ENCODE peak calls at places on chromosomes 11 and 22, in five cellular contexts. B is RWPE1, E is fibroblast of villous mesenchyme, V is fibroblast of mammary gland, Y is brain microvascular endothelial cell. T is an unnamed sample.

GRCh38 chr11:17280494-17281127 is 4.1 kb downstream of the NUCB2 start:
- DNase-seq in B (no peak), E (peak), V (no peak), Y (no peak), T (no peak)

GRCh38 chr11:27401760-27402316 is 38.8 kb upstream of the CCDC34 start:
- DNase-seq in B (no peak), E (no peak), V (no peak), Y (no peak), T (no peak)

GRCh38 chr11:112322173-112322813 is 61.6 kb upstream of the PLET1 start:
- DNase-seq in B (no peak), E (peak), V (no peak), Y (no peak), T (no peak)

GRCh38 chr11:69383372-69383771 is 89.4 kb downstream of the MYEOV start:
- DNase-seq in B (no peak), E (no peak), V (no peak), Y (no peak), T (no peak)

GRCh38 chr11:78801161-78801884 is 226.7 kb upstream of the NARS2 start:
- DNase-seq in B (no peak), E (peak), V (peak), Y (peak), T (peak)

GRCh38 chr11:69964247-69964643 is 113.9 kb upstream of the ANO1 start:
- DNase-seq in B (no peak), E (no peak), V (no peak), Y (no peak), T (no peak)

GRCh38 chr22:44586337-44586990 is 88.4 kb upstream of the RTL6 start:
- DNase-seq in B (no peak), E (no peak), V (no peak), Y (no peak), T (no peak)

GRCh38 chr11:14189874-14190273 is 169.1 kb downstream of the RRAS2 start:
- DNase-seq in B (no peak), E (peak), V (peak), Y (no peak), T (no peak)

GRCh38 chr22:33678523-33678922 is 241.8 kb downstream of the LARGE1 start:
- DNase-seq in B (no peak), E (no peak), V (no peak), Y (no peak), T (no peak)

GRCh38 chr22:43227231-43227630 is 40.3 kb upstream of the TTLL12 start:
- DNase-seq in B (no peak), E (no peak), V (no peak), Y (peak), T (no peak)

GRCh38 chr11:122853261-122853660 is 15.0 kb downstream of the CRTAM start:
- DNase-seq in B (no peak), E (no peak), V (no peak), Y (no peak), T (peak)

GRCh38 chr11:62394825-62395538 is 23.9 kb upstream of the SCGB1A1 start:
- DNase-seq in B (peak), E (peak), V (peak), Y (peak), T (peak)

GRCh38 chr11:47924184-47924671 is 56.1 kb upstream of the PTPRJ start:
- DNase-seq in B (peak), E (peak), V (peak), Y (peak), T (peak)

GRCh38 chr11:74018331-74019005 is 9.6 kb upstream of the UCP3 start:
- DNase-seq in B (no peak), E (peak), V (peak), Y (peak), T (peak)

GRCh38 chr11:1761857-1762536 is 1.7 kb downstream of the CTSD start:
- DNase-seq in B (no peak), E (peak), V (no peak), Y (no peak), T (no peak)

GRCh38 chr22:23984430-23984829 is 4.5 kb downstream of the GSTT2 start:
- DNase-seq in B (peak), E (peak), V (peak), Y (no peak), T (no peak)
- TF ChIP-seq CTCF in B (peak), E (peak), V (peak), Y (peak), T (no peak)

GRCh38 chr11:8533332-8533731 is 60.7 kb downstream of the STK33 start:
- DNase-seq in B (peak), E (no peak), V (no peak), Y (no peak), T (no peak)
- TF ChIP-seq CTCF in B (peak), E (no peak), V (no peak), Y (no peak), T (no peak)

GRCh38 chr11:118061401-118062125 is 15.3 kb upstream of the TMPRSS4 start:
- DNase-seq in B (no peak), E (no peak), V (no peak), Y (no peak), T (no peak)
- TF ChIP-seq CTCF in B (no peak), E (no peak), V (no peak), Y (no peak), T (no peak)

GRCh38 chr22:28951969-28952521 is 68.7 kb downstream of the ZNRF3 start:
- DNase-seq in B (no peak), E (peak), V (peak), Y (peak), T (peak)
- TF ChIP-seq CTCF in B (no peak), E (peak), V (peak), Y (peak), T (no peak)